ENCODE peak calls at places on chromosomes 16 and 17, in nine cellular contexts. Y, C, G, R, B, K, S, P and O are unnamed samples.

GRCh38 chr16:77297996-77298637 is 98.9 kb downstream of the SYCE1L start:
- DNase-seq in K (no peak), S (no peak), P (no peak), C (no peak), B (peak; percentile 6), R (no peak), G (no peak), Y (no peak), O (no peak)

GRCh38 chr17:66302761-66303626 is 581 bp downstream of the PRKCA start:
- DNase-seq in C (no peak), P (peak; percentile 61), K (peak; percentile 45), S (peak; percentile 66), G (peak; percentile 47), Y (peak; percentile 86), B (peak; percentile 65), R (peak; percentile 68), O (peak; percentile 72)

GRCh38 chr16:63981639-63982038 is 1140.2 kb downstream of the CDH11 start:
- DNase-seq in G (no peak), K (no peak), R (no peak), B (no peak), C (no peak), S (no peak), Y (no peak), P (no peak), O (no peak)

GRCh38 chr17:59837362-59838195 is 55.2 kb downstream of the TUBD1 start:
- DNase-seq in C (peak; percentile 90), P (peak; percentile 100), Y (peak; percentile 89), S (peak; percentile 86), B (peak; percentile 100), R (peak; percentile 86), K (peak; percentile 54), G (peak; percentile 100), O (peak; percentile 60)

GRCh38 chr17:77736207-77736600 is 222.3 kb upstream of the TNRC6C start:
- DNase-seq in G (no peak), K (no peak), Y (no peak), S (no peak), C (peak; percentile 8), R (no peak), B (no peak), P (no peak), O (peak; percentile 68)

GRCh38 chr17:50546701-50547034 is 306 bp upstream of the SPATA20 start:
- DNase-seq in Y (no peak), K (no peak), B (no peak), R (no peak), G (no peak), P (no peak), S (no peak), C (no peak), O (no peak)

GRCh38 chr17:32943206-32943605 is 15.3 kb downstream of the TMEM98 start:
- DNase-seq in C (no peak), P (peak; percentile 39), S (peak; percentile 74), B (peak; percentile 38), G (no peak), R (peak; percentile 34), K (no peak), Y (no peak), O (no peak)

GRCh38 chr17:56292010-56292409 is 138.7 kb downstream of the ANKFN1 start:
- DNase-seq in B (peak; percentile 7), G (peak; percentile 6), C (no peak), R (no peak), P (peak; percentile 39), Y (no peak), K (no peak), S (no peak), O (no peak)

GRCh38 chr16:85199880-85200279 is 87.6 kb upstream of the CIBAR2 start:
- DNase-seq in G (no peak), S (no peak), Y (no peak), P (no peak), C (no peak), R (no peak), K (no peak), B (no peak), O (no peak)

GRCh38 chr16:85197611-85198566 is 85.6 kb upstream of the CIBAR2 start:
- DNase-seq in K (no peak), S (no peak), G (no peak), P (no peak), Y (no peak), R (no peak), C (no peak), B (no peak), O (no peak)

GRCh38 chr16:85196976-85197375 is 84.7 kb upstream of the CIBAR2 start:
- DNase-seq in R (no peak), B (no peak), K (no peak), Y (no peak), S (no peak), P (no peak), C (no peak), G (no peak), O (no peak)

GRCh38 chr16:85200471-85201278 is 88.4 kb upstream of the CIBAR2 start:
- DNase-seq in R (no peak), B (no peak), G (no peak), K (no peak), C (no peak), Y (no peak), S (no peak), P (no peak), O (no peak)

DNA sequence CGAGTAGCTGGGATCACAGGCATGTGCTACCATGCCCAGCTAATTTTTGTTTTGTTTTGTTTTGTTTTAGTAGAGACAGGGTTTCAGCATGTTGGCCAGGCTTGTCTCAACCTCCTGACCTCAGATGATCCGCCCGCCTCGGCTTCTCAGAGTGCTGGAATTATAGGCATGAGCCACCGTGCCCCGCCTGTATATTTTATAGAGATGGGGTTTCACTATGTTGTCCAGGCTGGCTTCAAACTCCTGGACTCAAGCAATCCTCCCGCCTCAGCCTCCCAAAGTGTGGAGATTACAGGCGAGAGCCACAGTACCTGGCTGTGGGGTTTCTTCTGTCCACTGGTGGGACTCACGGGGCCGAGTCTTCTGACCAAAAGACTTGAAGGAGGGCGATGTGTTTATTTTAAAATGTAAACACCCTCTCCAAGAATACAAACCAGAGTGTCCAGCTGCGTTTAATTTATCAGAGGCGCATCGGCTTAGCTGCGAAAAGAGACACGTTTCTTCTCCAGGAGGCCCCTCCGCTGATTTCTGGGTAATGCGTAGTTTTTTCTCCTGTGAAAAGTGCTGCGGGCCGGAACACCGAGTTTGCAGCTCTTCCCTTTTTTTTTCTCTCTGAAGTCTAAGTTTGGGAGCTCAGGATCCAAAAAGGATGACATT is 86.9 kb upstream of the CIBAR2 start:
- DNase-seq in K (no peak), B (no peak), G (no peak), C (no peak), Y (no peak), R (no peak), S (no peak), P (no peak), O (no peak)
- TF ChIP-seq CTCF in K (no peak), B (no peak), G (no peak), C (no peak), Y (no peak), R (no peak), S (no peak), P (no peak), O (no peak)

GRCh38 chr16:88631920-88632586 is 6.3 kb upstream of the IL17C start:
- DNase-seq in P (no peak), C (no peak), B (no peak), R (no peak), G (no peak), S (no peak), Y (no peak), K (no peak), O (no peak)

GRCh38 chr16:88632587-88632930 is 5.8 kb upstream of the IL17C start:
- DNase-seq in Y (no peak), G (no peak), K (no peak), S (no peak), B (no peak), P (no peak), C (no peak), R (no peak), O (no peak)

GRCh38 chr16:88634994-88635670 is 3.2 kb upstream of the IL17C start:
- DNase-seq in G (no peak), K (no peak), R (no peak), C (no peak), S (no peak), B (no peak), P (no peak), Y (no peak), O (no peak)

GRCh38 chr16:88634141-88634993 is 4.0 kb upstream of the IL17C start:
- DNase-seq in C (no peak), S (no peak), R (peak; percentile 53), B (peak; percentile 44), Y (no peak), G (no peak), P (peak; percentile 46), K (peak; percentile 87), O (no peak)

DNA sequence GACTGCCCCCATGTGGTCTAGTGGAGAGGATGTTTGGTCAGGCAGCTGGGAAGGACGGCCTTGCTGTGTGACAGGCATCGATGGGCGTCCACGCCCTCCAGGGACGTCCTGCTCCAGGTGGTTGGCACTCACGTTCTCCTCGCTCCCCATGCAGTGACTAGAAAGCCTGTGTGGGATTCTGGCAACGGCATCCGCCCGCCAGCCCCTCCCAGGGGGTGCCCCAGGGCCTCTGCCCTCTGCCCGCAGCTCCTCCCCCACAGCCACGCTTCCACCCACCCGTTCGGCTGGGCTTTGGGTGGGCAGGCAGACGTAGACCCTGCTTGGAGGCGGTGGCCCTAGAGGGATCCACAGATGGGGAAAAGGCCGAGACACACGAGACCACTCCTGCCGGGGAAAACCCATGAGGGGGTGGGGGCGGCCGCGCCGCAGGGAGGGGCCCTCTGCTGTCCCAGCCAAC is 4.7 kb upstream of the IL17C start:
- DNase-seq in C (no peak), B (no peak), P (peak; percentile 31), S (no peak), R (peak; percentile 52), K (peak; percentile 67), Y (no peak), G (no peak), O (no peak)
- TF ChIP-seq CTCF in C (no peak), B (peak; percentile 41), P (peak; percentile 35), S (no peak), R (no peak), K (no peak), Y (no peak), G (peak; percentile 46), O (peak; percentile 3)

GRCh38 chr17:38557836-38558750 is 47.7 kb downstream of the SRCIN1 start:
- DNase-seq in K (peak; percentile 96), B (peak; percentile 94), P (peak; percentile 93), Y (peak; percentile 96), R (peak; percentile 95), G (peak; percentile 63), S (peak; percentile 95), C (peak; percentile 89), O (peak; percentile 97)
- TF ChIP-seq CTCF in K (peak; percentile 57), B (peak; percentile 93), P (peak; percentile 87), Y (peak; percentile 90), R (peak; percentile 84), G (peak; percentile 88), S (peak; percentile 76), C (peak; percentile 86), O (peak; percentile 96)

GRCh38 chr17:17728550-17729251 is 47.4 kb downstream of the RAI1 start:
- DNase-seq in C (no peak), P (no peak), K (no peak), S (no peak), Y (no peak), R (peak; percentile 74), B (no peak), G (no peak), O (no peak)

GRCh38 chr17:17730250-17730935 is 49.1 kb downstream of the RAI1 start:
- DNase-seq in C (no peak), P (no peak), Y (no peak), S (no peak), K (no peak), B (no peak), R (no peak), G (no peak), O (no peak)

GRCh38 chr17:17732444-17732843 is 51.2 kb downstream of the RAI1 start:
- DNase-seq in B (no peak), C (no peak), K (no peak), P (no peak), G (no peak), R (no peak), Y (no peak), S (no peak), O (no peak)

GRCh38 chr17:17727111-17727659 is 45.9 kb downstream of the RAI1 start:
- DNase-seq in S (no peak), Y (no peak), P (no peak), R (no peak), G (no peak), K (no peak), C (no peak), B (no peak), O (no peak)

DNA sequence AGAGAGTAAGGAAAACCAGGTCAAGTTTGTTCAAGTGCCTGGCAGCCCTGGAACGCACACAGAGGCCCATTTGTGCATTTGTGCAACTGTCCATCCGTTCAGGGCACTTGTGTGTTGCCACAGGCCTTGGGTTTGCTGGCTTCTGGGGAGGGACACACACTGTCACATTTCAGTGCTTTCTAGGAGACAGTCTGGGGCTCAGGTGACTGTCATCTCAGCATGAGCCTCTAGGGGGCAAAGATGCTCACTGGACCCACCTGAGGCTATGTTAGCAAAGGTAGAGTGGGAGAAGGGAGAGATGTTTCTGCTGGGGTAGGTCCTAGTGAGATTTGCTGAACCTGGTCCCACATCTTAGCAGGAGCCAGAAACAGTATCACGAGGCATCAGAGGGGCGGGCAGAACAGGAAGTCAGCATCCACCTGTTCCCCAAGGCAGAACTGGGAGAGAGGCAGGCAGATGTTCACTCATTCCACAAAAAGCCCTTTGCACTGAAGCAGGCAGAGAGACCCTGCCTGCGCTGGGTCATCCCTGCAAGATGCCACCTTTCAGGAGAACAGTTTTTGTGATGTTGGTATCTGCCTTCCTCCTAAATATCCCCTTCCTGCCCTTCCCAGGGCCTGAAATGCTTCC is 48.5 kb downstream of the RAI1 start:
- DNase-seq in K (peak; percentile 73), C (no peak), R (peak; percentile 53), B (no peak), P (no peak), G (no peak), S (peak; percentile 58), Y (no peak), O (no peak)
- TF ChIP-seq CTCF in K (peak; percentile 71), C (no peak), R (peak; percentile 67), B (peak; percentile 46), P (peak; percentile 57), G (peak; percentile 72), S (peak; percentile 20), Y (peak; percentile 54), O (peak; percentile 73)